ENCODE peak calls at places on chromosomes 5 and 9, in four cellular contexts. S is NCI-H82; U is naive thymus-derived CD8-positive, alpha-beta T cell; M is H1. T is an unnamed sample.

GRCh38 chr9:93252116-93252780 is 68.3 kb downstream of the WNK2 start:
- DNase-seq in S (no peak), U (peak; percentile 32), M (no peak), T (no peak)

GRCh38 chr9:70113403-70114022 is 69.9 kb downstream of the MAMDC2 start:
- DNase-seq in S (peak; percentile 78), U (no peak), M (no peak), T (no peak)

GRCh38 chr9:37675661-37676060 is 24.9 kb downstream of the FRMPD1 start:
- DNase-seq in S (no peak), U (no peak), M (no peak), T (no peak)

GRCh38 chr9:93261735-93262523 is 78.0 kb downstream of the WNK2 start:
- DNase-seq in S (no peak), U (peak; percentile 54), M (no peak), T (no peak)

GRCh38 chr9:91071185-91071990 is 269.8 kb downstream of the SYK start:
- DNase-seq in S (no peak), U (no peak), M (no peak), T (no peak)

GRCh38 chr9:116859763-116860162 is 172.7 kb downstream of the TRIM32 start:
- DNase-seq in S (no peak), U (no peak), M (no peak), T (no peak)

GRCh38 chr9:120625222-120625621 is 45.3 kb upstream of the CDK5RAP2 start:
- DNase-seq in S (peak; percentile 54), U (no peak), M (no peak), T (no peak)

GRCh38 chr5:105213078-105213477 is 1650.5 kb upstream of the NUDT12 start:
- DNase-seq in S (no peak), U (no peak), M (no peak), T (no peak)

GRCh38 chr9:127187231-127187956 is 65.0 kb upstream of the ANGPTL2 start:
- DNase-seq in S (no peak), U (no peak), M (no peak), T (no peak)

GRCh38 chr9:2086971-2087370 is 71.8 kb downstream of the SMARCA2 start:
- DNase-seq in S (no peak), U (no peak), M (no peak), T (no peak)

GRCh38 chr9:97057651-97058050 is 18.7 kb upstream of the CTSV start:
- DNase-seq in S (no peak), U (no peak), M (no peak), T (no peak)

T was measured in T follicular helper cell.